ENCODE peak calls at places on chromosomes 16 and 17, in four cellular contexts. Y, J, A and D are unnamed samples.
A peak's percentile ranks its signal among the peaks of the same experiment; 100 is the strongest.

GRCh38 chr16:85328665-85329058 is 216.4 kb upstream of the CIBAR2 start:
- DNase-seq in Y (no peak), J (no peak), A (no peak), D (no peak)

GRCh38 chr17:42783062-42783777 is 2.8 kb downstream of the WNK4 start:
- DNase-seq in Y (no peak), J (peak; percentile 77), A (peak; percentile 88), D (no peak)

GRCh38 chr17:299546-299945 is 53.1 kb downstream of the RPH3AL start:
- DNase-seq in Y (no peak), J (no peak), A (no peak), D (no peak)

GRCh38 chr17:3308603-3309002 is 10.4 kb upstream of the OR3A1 start:
- DNase-seq in Y (no peak), J (no peak), A (no peak), D (peak; percentile 23)

GRCh38 chr17:81511800-81512559 is 619 bp downstream of the ACTG1 start:
- DNase-seq in Y (no peak), J (peak; percentile 57), A (peak; percentile 43), D (peak; percentile 53)

GRCh38 chr16:81808933-81809480 is 29.9 kb downstream of the PLCG2 start:
- DNase-seq in Y (no peak), J (no peak), A (no peak), D (no peak)

GRCh38 chr17:309361-309888 is 43.2 kb downstream of the RPH3AL start:
- DNase-seq in Y (no peak), J (peak; percentile 20), A (peak; percentile 62), D (peak; percentile 54)

GRCh38 chr16:53968454-53968853 is 264.5 kb downstream of the FTO start:
- DNase-seq in Y (no peak), J (peak; percentile 40), A (no peak), D (no peak)

GRCh38 chr16:13697013-13697412 is 222.9 kb upstream of the ERCC4 start:
- DNase-seq in Y (no peak), J (no peak), A (no peak), D (no peak)